ENCODE peak calls at places on chromosomes 1 and 21, in five cellular contexts. H is stimulated activated CD8-positive, alpha-beta memory T cell treated with anti-CD3 and anti-CD28 coated beads, Interleukin-4, amount 100 ng/mL, for 48 hours; D is IMR-90; B is CD4-positive, alpha-beta T cell; Y is OCI-LY7. K is an unnamed sample.

GRCh38 chr1:1539310-1540014 is 962 bp downstream of the TMEM240 start:
- DNase-seq in Y (no peak), H (no peak), B (no peak), D (peak), K (no peak)

GRCh38 chr1:247530785-247531184 is 5.5 kb downstream of the OR2C3 start:
- DNase-seq in Y (no peak), D (no peak), H (no peak), B (no peak), K (no peak)

GRCh38 chr1:166164995-166165660 is 1.7 kb downstream of the FAM78B start:
- DNase-seq in H (peak), D (peak), Y (peak), B (no peak), K (no peak)

GRCh38 chr1:110559157-110559556 is 40.2 kb upstream of the KCNA10 start:
- DNase-seq in H (peak), B (no peak), D (peak), Y (no peak), K (no peak)

GRCh38 chr1:241460098-241460873 is 59.3 kb downstream of the FH start:
- DNase-seq in D (no peak), H (no peak), Y (no peak), B (no peak), K (no peak)

GRCh38 chr1:42730988-42731387 is 9.0 kb downstream of the CLDN19 start:
- DNase-seq in H (peak), Y (peak), B (peak), D (no peak), K (no peak)

GRCh38 chr1:164693564-164694359 is 134.8 kb downstream of the PBX1 start:
- DNase-seq in D (no peak), H (no peak), Y (no peak), B (no peak), K (no peak)

GRCh38 chr1:7405844-7406500 is 365.1 kb upstream of the VAMP3 start:
- DNase-seq in Y (no peak), H (peak), B (no peak), D (no peak), K (peak)

GRCh38 chr1:167820684-167821355 is 93.1 kb downstream of the ADCY10 start:
- DNase-seq in B (no peak), Y (no peak), D (no peak), H (no peak), K (no peak)

GRCh38 chr21:41612674-41613250 is 104.8 kb upstream of the TMPRSS2 start:
- DNase-seq in D (peak), B (no peak), H (peak), Y (peak), K (no peak)

GRCh38 chr1:40664167-40664537 is 1.3 kb downstream of the RIMS3 start:
- DNase-seq in D (no peak), Y (peak), B (no peak), H (no peak), K (no peak)

GRCh38 chr1:89974701-89975470 is 20.0 kb upstream of the ZNF326 start:
- DNase-seq in D (peak), Y (no peak), H (no peak), B (no peak), K (no peak)

GRCh38 chr1:207097871-207098324 is 6.1 kb upstream of the C4BPA start:
- DNase-seq in D (no peak), Y (no peak), H (peak), B (no peak), K (no peak)

GRCh38 chr1:70361727-70362413 is 7.3 kb upstream of the ANKRD13C start:
- DNase-seq in D (peak), B (no peak), H (no peak), Y (no peak), K (no peak)

GRCh38 chr1:191320062-191320461 is 838.2 kb upstream of the RGS18 start:
- DNase-seq in Y (no peak), H (no peak), B (no peak), D (no peak), K (no peak)

GRCh38 chr21:36205962-36206361 is 49.3 kb downstream of the DOP1B start:
- DNase-seq in D (peak), H (no peak), B (no peak), Y (no peak), K (no peak)

GRCh38 chr1:242011879-242012674 is 13.2 kb upstream of the MAP1LC3C start:
- DNase-seq in D (peak), Y (no peak), B (no peak), H (no peak), K (no peak)